ENCODE peak calls at places on chromosomes 4 and X, in ten cellular contexts. H is AG09309; T is NCI-H2029; V is activated CD8-positive, alpha-beta memory T cell treated with anti-CD3 and anti-CD28 coated beads for 4 hours; U is amniotic epithelial cell; N is ELF-1; O is endothelial cell; G is T-helper 17 cell; M is GM04504; E is astrocyte of the cerebellum. F is an unnamed sample.

GRCh38 chr4:60757986-60758385 is 442.1 kb upstream of the ADGRL3 start:
- DNase-seq in H (no peak), T (no peak), V (no peak), U (peak; percentile 21), N (no peak), O (no peak), G (no peak), M (no peak), E (no peak), F (no peak)

GRCh38 chr4:110164251-110164650 is 34.2 kb downstream of the ELOVL6 start:
- DNase-seq in H (peak; percentile 17), T (no peak), V (no peak), U (peak; percentile 50), N (no peak), O (no peak), G (no peak), M (peak; percentile 30), E (no peak), F (peak; percentile 31)

GRCh38 chr4:69649629-69650028 is 3.4 kb downstream of the UGT2A1 start:
- DNase-seq in H (no peak), T (no peak), V (no peak), U (no peak), N (no peak), O (no peak), G (no peak), M (no peak), E (no peak), F (no peak)

GRCh38 chrX:13367950-13368349 is 48.1 kb upstream of the ATXN3L start:
- DNase-seq in H (no peak), T (no peak), V (no peak), U (no peak), N (no peak), O (no peak), G (no peak), M (no peak), E (no peak), F (no peak)

GRCh38 chrX:70754169-70754843 is 154.2 kb downstream of the TEX11 start:
- DNase-seq in H (no peak), T (no peak), V (no peak), U (no peak), N (peak; percentile 15), O (no peak), G (no peak), M (no peak), E (no peak), F (no peak)

GRCh38 chr4:152020073-152020472 is 259.3 kb upstream of the GATB start:
- DNase-seq in H (no peak), T (no peak), V (no peak), U (no peak), N (no peak), O (no peak), G (no peak), M (no peak), E (no peak), F (no peak)

GRCh38 chr4:75211422-75211821 is 278.5 kb downstream of the PARM1 start:
- DNase-seq in H (no peak), T (no peak), V (no peak), U (no peak), N (peak; percentile 42), O (no peak), G (no peak), M (no peak), E (no peak), F (no peak)

GRCh38 chrX:8981742-8982141 is 52.2 kb downstream of the FAM9B start:
- DNase-seq in H (no peak), T (no peak), V (no peak), U (no peak), N (peak; percentile 17), O (no peak), G (no peak), M (no peak), E (no peak), F (no peak)

GRCh38 chr4:118037955-118038354 is 3.7 kb downstream of the NDST3 start:
- DNase-seq in H (no peak), T (no peak), V (no peak), U (no peak), N (no peak), O (no peak), G (no peak), M (no peak), E (no peak), F (no peak)

GRCh38 chr4:6324999-6325790 is 55.5 kb downstream of the WFS1 start:
- DNase-seq in H (no peak), T (no peak), V (no peak), U (no peak), N (peak; percentile 48), O (no peak), G (no peak), M (no peak), E (no peak), F (no peak)

GRCh38 chr4:13642576-13642975 is 15.1 kb upstream of the BOD1L1 start:
- DNase-seq in H (no peak), T (peak; percentile 23), V (no peak), U (peak; percentile 70), N (no peak), O (no peak), G (no peak), M (no peak), E (peak; percentile 67), F (no peak)

GRCh38 chrX:56729152-56729557 is at the start of gene NBDY:
- DNase-seq in H (no peak), T (peak; percentile 20), V (no peak), U (peak; percentile 57), N (peak; percentile 86), O (peak; percentile 18), G (peak; percentile 12), M (no peak), E (no peak), F (peak; percentile 16)

F was measured in stromal cell of bone marrow.